ENCODE peak calls at places on chromosomes 4 and X, in ten cellular contexts. L, N, X, E, M, D, G, Z, U and P are unnamed samples.
A peak's percentile ranks its signal among the peaks of the same experiment; 100 is the strongest.

GRCh38 chrX:131841496-131842410 is 181.3 kb upstream of the STK26 start:
- DNase-seq in N (no peak), G (peak; percentile 66), L (peak; percentile 29), U (peak; percentile 52), E (peak; percentile 32), D (no peak), Z (peak; percentile 52), X (peak; percentile 26), M (peak; percentile 60), P (no peak)

GRCh38 chr4:139501117-139501516 is 47.2 kb downstream of the RAB33B start:
- DNase-seq in E (no peak), D (no peak), M (no peak), X (no peak), U (no peak), N (no peak), L (no peak), Z (no peak), G (no peak), P (no peak)

GRCh38 chr4:3463556-3464348 is 646 bp downstream of the DOK7 start:
- DNase-seq in L (no peak), E (no peak), G (no peak), U (no peak), M (no peak), X (no peak), N (no peak), Z (no peak), D (no peak), P (no peak)

GRCh38 chr4:187562345-187562744 is 433.2 kb upstream of the ZFP42 start:
- DNase-seq in X (no peak), M (no peak), E (no peak), Z (no peak), N (no peak), L (no peak), G (no peak), U (no peak), D (no peak), P (no peak)

GRCh38 chr4:2330119-2331042 is 68.5 kb upstream of the MXD4 start:
- DNase-seq in L (no peak), E (no peak), G (peak; percentile 27), N (no peak), D (no peak), X (peak; percentile 63), U (no peak), M (peak; percentile 94), Z (no peak), P (no peak)

GRCh38 chr4:3716876-3717235 is 49.3 kb upstream of the ADRA2C start:
- DNase-seq in D (no peak), M (no peak), E (no peak), L (no peak), N (no peak), U (no peak), Z (no peak), G (no peak), X (no peak), P (no peak)

GRCh38 chr4:151744614-151745013 is 16.2 kb downstream of the GATB start:
- DNase-seq in M (peak; percentile 74), N (no peak), E (no peak), X (no peak), G (peak; percentile 35), Z (no peak), D (no peak), U (no peak), L (no peak), P (no peak)

GRCh38 chr4:106981431-106981830 is 54.7 kb downstream of the DKK2 start:
- DNase-seq in D (no peak), G (no peak), U (no peak), E (no peak), X (no peak), N (no peak), L (no peak), M (no peak), Z (no peak), P (no peak)

GRCh38 chr4:156972370-156972980 is 876 bp upstream of the PDGFC start:
- DNase-seq in M (no peak), X (peak; percentile 20), L (no peak), E (no peak), G (no peak), Z (no peak), N (no peak), U (no peak), D (peak; percentile 31), P (no peak)

GRCh38 chr4:156971168-156971601 is 414 bp downstream of the PDGFC start:
- DNase-seq in N (peak; percentile 19), X (peak; percentile 65), G (no peak), M (no peak), U (no peak), D (peak; percentile 65), L (peak; percentile 41), E (peak; percentile 38), Z (peak; percentile 29), P (peak; percentile 18)

GRCh38 chr4:156970501-156971167 is 965 bp downstream of the PDGFC start:
- DNase-seq in E (peak; percentile 66), Z (peak; percentile 69), N (peak; percentile 46), X (peak; percentile 76), M (peak; percentile 74), L (peak; percentile 63), U (no peak), G (peak; percentile 53), D (peak; percentile 67), P (peak; percentile 69)

GRCh38 chr4:156974264-156974663 is 2.7 kb upstream of the PDGFC start:
- DNase-seq in M (peak; percentile 51), E (no peak), G (no peak), X (no peak), Z (no peak), U (no peak), L (no peak), D (no peak), N (no peak), P (no peak)

GRCh38 chr4:156971623-156972369 is at the start of gene PDGFC:
- DNase-seq in X (peak; percentile 90), M (peak; percentile 52), D (peak; percentile 88), N (peak; percentile 48), G (peak; percentile 57), Z (peak; percentile 80), E (peak; percentile 79), L (peak; percentile 86), U (no peak), P (peak; percentile 85)
- TF ChIP-seq CTCF in X (no peak), M (peak; percentile 37), D (peak; percentile 32), N (peak; percentile 55), G (peak; percentile 44), Z (no peak), E (peak; percentile 26), L (no peak), U (no peak), P (peak; percentile 55)

GRCh38 chrX:43758044-43758443 is 101.9 kb downstream of the MAOA start:
- DNase-seq in M (no peak), N (no peak), Z (no peak), G (no peak), X (no peak), L (no peak), E (no peak), U (no peak), D (no peak), P (no peak)
- TF ChIP-seq CTCF in M (no peak), N (no peak), Z (no peak), G (no peak), X (no peak), L (no peak), E (no peak), U (no peak), D (no peak), P (no peak)

GRCh38 chrX:41332988-41333743 is 796 bp upstream of the DDX3X start:
- DNase-seq in X (peak; percentile 94), G (peak; percentile 96), N (peak; percentile 79), L (peak; percentile 85), D (peak; percentile 90), M (peak; percentile 87), E (peak; percentile 86), U (peak; percentile 87), Z (peak; percentile 91), P (peak; percentile 84)

GRCh38 chrX:41334866-41335589 is 1.1 kb downstream of the DDX3X start:
- DNase-seq in D (peak; percentile 74), X (peak; percentile 84), N (peak; percentile 39), G (peak; percentile 44), L (peak; percentile 29), M (peak; percentile 70), Z (peak; percentile 56), U (peak; percentile 68), E (peak; percentile 63), P (peak; percentile 59)

GRCh38 chrX:41333744-41333993 is 293 bp upstream of the DDX3X start:
- DNase-seq in N (peak; percentile 49), M (peak; percentile 96), E (no peak), D (no peak), G (peak; percentile 94), L (no peak), X (peak; percentile 83), U (peak; percentile 90), Z (peak; percentile 85), P (no peak)

GRCh38 chrX:41335590-41336331 is 1.8 kb downstream of the DDX3X start:
- DNase-seq in E (no peak), G (no peak), N (no peak), M (peak; percentile 74), X (no peak), U (no peak), Z (no peak), D (no peak), L (no peak), P (no peak)

DNA sequence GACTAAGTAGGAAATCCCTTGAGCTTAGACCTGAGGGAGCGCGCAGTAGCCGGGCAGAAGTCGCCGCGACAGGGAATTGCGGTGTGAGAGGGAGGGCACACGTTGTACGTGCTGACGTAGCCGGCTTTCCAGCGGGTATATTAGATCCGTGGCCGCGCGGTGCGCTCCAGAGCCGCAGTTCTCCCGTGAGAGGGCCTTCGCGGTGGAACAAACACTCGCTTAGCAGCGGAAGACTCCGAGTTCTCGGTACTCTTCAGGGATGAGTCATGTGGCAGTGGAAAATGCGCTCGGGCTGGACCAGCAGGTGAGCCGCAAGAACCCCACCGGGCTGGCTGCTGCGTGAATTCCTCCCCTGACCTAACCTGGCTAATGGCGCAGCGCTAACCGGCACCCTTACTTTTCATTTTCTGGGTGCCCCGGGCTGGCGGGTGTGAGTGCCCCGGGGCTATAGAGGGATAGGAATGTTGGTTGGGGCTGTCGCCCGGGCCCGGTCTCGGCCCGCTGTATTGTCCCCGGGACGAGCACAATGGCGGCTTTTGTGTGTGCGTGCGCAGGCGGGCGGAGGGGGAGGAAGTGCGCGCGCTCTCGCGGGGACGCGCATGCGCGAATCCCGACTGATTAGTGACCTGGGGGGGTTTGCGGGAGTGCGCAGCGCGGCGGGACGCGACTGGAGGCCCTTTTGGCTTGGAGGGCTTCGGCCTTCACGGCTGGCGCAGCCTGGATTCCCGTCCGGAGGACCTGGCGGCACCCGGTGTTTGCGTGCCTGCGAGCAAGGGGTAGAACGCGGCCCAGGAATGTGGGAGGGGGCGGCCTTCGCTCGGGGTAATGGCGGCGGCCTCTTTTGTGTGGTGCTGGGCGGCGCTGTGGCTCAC is at the start of gene DDX3X:
- DNase-seq in L (peak; percentile 69), M (peak; percentile 96), N (peak; percentile 73), G (peak; percentile 91), U (peak; percentile 79), D (peak; percentile 92), E (peak; percentile 89), Z (peak; percentile 91), X (peak; percentile 92), P (peak; percentile 69)
- TF ChIP-seq CTCF in L (no peak), M (peak; percentile 44), N (peak; percentile 77), G (no peak), U (no peak), D (no peak), E (no peak), Z (peak; percentile 1), X (no peak), P (no peak)

DNA sequence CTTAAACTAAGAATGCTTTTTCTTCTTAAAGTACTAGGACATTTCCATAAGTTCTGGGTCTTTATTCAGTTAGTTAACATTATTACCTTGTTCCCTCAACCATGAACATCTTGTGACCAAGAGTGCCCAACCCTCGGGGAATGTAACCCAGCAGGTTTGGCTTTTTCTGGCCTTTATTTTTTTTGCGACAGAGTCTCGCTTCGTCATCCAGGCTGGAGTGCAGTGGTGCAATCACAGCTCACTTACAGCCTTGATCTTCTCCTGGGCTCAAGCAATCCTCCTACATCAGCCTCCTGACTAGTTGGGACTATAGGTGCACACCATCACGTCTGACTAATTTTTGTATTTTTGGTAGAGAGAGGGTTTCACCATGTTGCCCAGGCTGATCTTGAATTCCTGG is 65.1 kb downstream of the USP11 start:
- DNase-seq in U (no peak), G (no peak), N (no peak), Z (peak; percentile 68), D (no peak), X (no peak), L (no peak), E (no peak), M (no peak), P (no peak)
- TF ChIP-seq CTCF in U (no peak), G (no peak), N (no peak), Z (no peak), D (no peak), X (no peak), L (no peak), E (no peak), M (no peak), P (no peak)